ENCODE peak calls at places on chromosomes 1 and 21, in ten cellular contexts. Y is tibial nerve; L is uterus; D is ovary; H is SJSA1; V is SK-N-SH; G is cardiac muscle cell; F is IMR-90; O is CD8-positive, alpha-beta memory T cell; A is GM23248. R is an unnamed sample.
A peak's percentile ranks its signal among the peaks of the same experiment; 100 is the strongest.

GRCh38 chr1:1357871-1358432 is 403 bp downstream of the MXRA8 start:
- DNase-seq in Y (no peak), L (no peak), D (peak; percentile 40), H (no peak), V (no peak), G (no peak), F (peak; percentile 20), O (no peak), A (peak; percentile 73), R (peak; percentile 56)

GRCh38 chr1:219518168-219518905 is 94.6 kb downstream of the ZC3H11B start:
- DNase-seq in Y (no peak), L (no peak), D (no peak), H (peak; percentile 81), V (peak; percentile 29), G (peak; percentile 18), F (peak; percentile 63), O (no peak), A (peak; percentile 47), R (peak; percentile 73)

GRCh38 chr1:14067686-14068085 is 367.7 kb downstream of the PRDM2 start:
- DNase-seq in Y (no peak), L (no peak), D (no peak), H (no peak), V (no peak), G (no peak), F (no peak), O (no peak), A (no peak), R (no peak)

GRCh38 chr1:201583663-201584062 is 44.7 kb downstream of the NAV1 start:
- DNase-seq in Y (no peak), L (no peak), D (no peak), H (no peak), V (no peak), G (no peak), F (no peak), O (no peak), A (no peak), R (no peak)

GRCh38 chr1:32742132-32742947 is 39.8 kb upstream of the SYNC start:
- DNase-seq in Y (no peak), L (no peak), D (peak; percentile 51), H (no peak), V (peak; percentile 61), G (no peak), F (no peak), O (no peak), A (no peak), R (no peak)

GRCh38 chr1:210540288-210540687 is 211.6 kb downstream of the HHAT start:
- DNase-seq in Y (no peak), L (no peak), D (no peak), H (no peak), V (no peak), G (no peak), F (no peak), O (no peak), A (no peak), R (no peak)

GRCh38 chr1:173315296-173315695 is 108.2 kb upstream of the TNFSF4 start:
- DNase-seq in Y (no peak), L (no peak), D (no peak), H (no peak), V (no peak), G (no peak), F (no peak), O (no peak), A (no peak), R (no peak)

GRCh38 chr1:201361652-201362504 is 15.6 kb downstream of the TNNT2 start:
- DNase-seq in Y (no peak), L (no peak), D (no peak), H (peak; percentile 60), V (peak; percentile 93), G (peak; percentile 68), F (peak; percentile 28), O (no peak), A (peak; percentile 68), R (peak; percentile 76)

GRCh38 chr1:156461781-156462647 is 38.6 kb downstream of the MEF2D start:
- DNase-seq in Y (no peak), L (no peak), D (no peak), H (no peak), V (no peak), G (no peak), F (no peak), O (no peak), A (peak; percentile 52), R (no peak)

GRCh38 chr21:31667639-31668038 is 8.1 kb downstream of the SOD1 start:
- DNase-seq in Y (no peak), L (no peak), D (no peak), H (no peak), V (no peak), G (no peak), F (no peak), O (no peak), A (no peak), R (no peak)

GRCh38 chr1:45299981-45300668 is 26.6 kb upstream of the HPDL start:
- DNase-seq in Y (peak; percentile 23), L (peak; percentile 58), D (peak; percentile 57), H (peak; percentile 52), V (peak; percentile 66), G (peak; percentile 79), F (peak; percentile 84), O (peak; percentile 49), A (peak; percentile 86), R (peak; percentile 89)

DNA sequence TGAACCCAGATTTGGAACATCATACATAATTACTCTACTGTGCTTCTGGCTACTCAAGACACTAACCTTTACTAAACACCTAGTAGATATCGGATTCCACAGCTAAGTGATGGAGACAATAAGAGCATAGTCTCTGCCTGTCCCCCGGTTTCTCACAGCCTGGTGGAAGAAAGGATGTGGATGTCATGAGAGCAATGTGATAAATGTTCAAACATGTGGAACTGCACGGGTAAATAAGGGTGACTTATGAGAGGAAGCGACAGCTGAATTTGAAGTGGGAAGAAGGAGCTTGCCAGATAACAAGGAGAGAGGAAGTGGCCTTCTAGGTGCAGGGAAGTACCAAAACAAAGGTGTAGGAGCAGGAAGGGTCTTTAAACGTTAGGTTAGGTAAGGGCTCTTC is 178.6 kb upstream of the NRIP1 start:
- DNase-seq in Y (no peak), L (no peak), D (no peak), H (no peak), V (no peak), G (no peak), F (no peak), O (no peak), A (no peak), R (no peak)
- H3K9me3 ChIP-seq in Y (no peaks in the 10 kb centered on the region), L (no peaks in the 10 kb centered on the region), D (no peaks in the 10 kb centered on the region), H (no peaks in the 10 kb centered on the region), V (no peaks in the 10 kb centered on the region), G (no peaks in the 10 kb centered on the region), F (no peaks in the 10 kb centered on the region), O (no peaks in the 10 kb centered on the region), A (no peaks in the 10 kb centered on the region), R (no peaks in the 10 kb centered on the region)

DNA sequence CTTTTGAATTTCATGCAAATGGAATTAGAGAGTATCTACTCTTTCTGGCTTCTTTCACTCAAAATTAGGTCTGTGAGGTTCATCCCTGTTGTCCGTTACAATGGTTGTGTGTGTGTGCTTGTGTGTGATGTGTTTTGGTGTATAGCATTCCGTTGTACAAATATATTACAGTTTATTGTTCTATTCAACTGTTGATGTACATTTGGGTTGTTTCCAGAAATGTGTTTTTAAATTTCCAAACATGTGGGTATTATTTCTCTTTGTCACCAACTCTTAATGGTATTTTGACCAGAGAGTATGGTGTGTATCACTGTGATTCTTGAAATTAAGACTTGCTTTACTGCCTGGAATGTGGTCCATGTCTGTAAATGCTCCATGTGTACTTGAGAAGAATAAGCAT is 16.8 kb upstream of the HCRTR1 start:
- DNase-seq in Y (no peak), L (no peak), D (no peak), H (no peak), V (no peak), G (no peak), F (no peak), O (no peak), A (no peak), R (no peak)
- H3K4me1 ChIP-seq in Y (no peaks in the 10 kb centered on the region), L (no peaks in the 10 kb centered on the region), D (no peaks in the 10 kb centered on the region), H (no peaks in the 10 kb centered on the region), V (peaks cover 9% of the 10 kb centered on the region), G (no peaks in the 10 kb centered on the region), F (no peaks in the 10 kb centered on the region), O (no peaks in the 10 kb centered on the region), A (peaks cover 6% of the 10 kb centered on the region), R (no peaks in the 10 kb centered on the region)

GRCh38 chr1:72056516-72056915 is 225.8 kb downstream of the NEGR1 start:
- DNase-seq in Y (no peak), L (no peak), D (no peak), H (no peak), V (no peak), G (no peak), F (no peak), O (no peak), A (no peak), R (no peak)

GRCh38 chr1:72062584-72062983 is 219.8 kb downstream of the NEGR1 start:
- DNase-seq in Y (no peak), L (no peak), D (no peak), H (no peak), V (no peak), G (peak; percentile 26), F (peak; percentile 17), O (no peak), A (peak; percentile 19), R (peak; percentile 25)

GRCh38 chr1:72063364-72063763 is 219.0 kb downstream of the NEGR1 start:
- DNase-seq in Y (no peak), L (no peak), D (no peak), H (no peak), V (no peak), G (no peak), F (peak; percentile 13), O (no peak), A (peak; percentile 4), R (no peak)

GRCh38 chr1:72064301-72064700 is 218.0 kb downstream of the NEGR1 start:
- DNase-seq in Y (no peak), L (no peak), D (no peak), H (no peak), V (no peak), G (no peak), F (no peak), O (no peak), A (no peak), R (no peak)

DNA sequence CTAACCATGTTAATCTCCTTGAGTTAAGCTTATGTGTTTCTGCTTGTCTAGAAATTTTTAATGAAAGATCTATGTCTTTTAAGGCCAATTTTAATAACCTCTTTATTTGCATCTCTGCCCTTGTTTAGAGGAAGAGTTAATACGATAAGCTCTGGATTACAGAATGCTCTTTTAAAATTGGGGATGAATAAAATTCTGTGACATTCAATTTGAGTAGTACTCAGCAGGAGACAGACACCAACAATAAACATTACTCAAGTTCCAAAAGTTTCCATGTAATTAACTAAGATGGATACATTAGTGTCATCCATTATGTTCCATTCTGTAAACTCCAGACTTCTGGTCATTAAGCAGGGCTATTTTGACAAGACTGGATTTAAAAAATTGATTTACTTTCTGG is 221.9 kb downstream of the NEGR1 start:
- DNase-seq in Y (no peak), L (no peak), D (no peak), H (no peak), V (no peak), G (no peak), F (no peak), O (no peak), A (no peak), R (no peak)
- H3K36me3 ChIP-seq in Y (no peaks in the 10 kb centered on the region), L (no peaks in the 10 kb centered on the region), D (no peaks in the 10 kb centered on the region), H (no peaks in the 10 kb centered on the region), V (no peaks in the 10 kb centered on the region), G (no peaks in the 10 kb centered on the region), F (no peaks in the 10 kb centered on the region), O (no peaks in the 10 kb centered on the region), A (no peaks in the 10 kb centered on the region), R (no peaks in the 10 kb centered on the region)

DNA sequence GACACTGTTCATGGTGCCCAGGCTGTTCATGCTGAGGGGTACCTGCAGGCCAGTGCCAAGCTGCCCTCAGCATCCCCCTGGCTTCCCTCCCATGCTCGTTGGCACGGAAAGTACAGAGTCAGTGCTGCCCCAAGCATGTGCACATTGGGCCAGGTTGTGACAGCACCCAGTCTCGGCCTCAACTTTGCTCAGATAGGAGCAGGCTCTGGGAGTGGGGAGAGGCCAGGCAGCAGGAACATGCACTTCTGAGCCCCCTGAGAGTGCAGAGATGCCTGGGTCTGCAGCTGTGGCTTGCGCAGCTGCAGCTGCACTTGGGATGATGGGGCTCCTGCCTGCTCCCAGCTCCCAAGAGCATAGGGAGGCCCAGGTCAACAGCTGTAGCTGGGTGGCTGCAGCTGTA is 966.4 kb upstream of the NCAM2 start:
- DNase-seq in Y (no peak), L (no peak), D (no peak), H (no peak), V (no peak), G (no peak), F (no peak), O (no peak), A (no peak), R (no peak)
- H3K9me3 ChIP-seq in Y (no peaks in the 10 kb centered on the region), L (no peaks in the 10 kb centered on the region), D (no peaks in the 10 kb centered on the region), H (no peaks in the 10 kb centered on the region), V (no peaks in the 10 kb centered on the region), G (no peaks in the 10 kb centered on the region), F (peaks cover 11% of the 10 kb centered on the region), O (no peaks in the 10 kb centered on the region), A (no peaks in the 10 kb centered on the region), R (no peaks in the 10 kb centered on the region)